ENCODE peak calls at places on chromosome 1, in seven cellular contexts. L, H, B, N, X, S and P are unnamed samples.

GRCh38 chr1:39755965-39756659 is 15.0 kb downstream of the OXCT2 start:
- DNase-seq in L (no peak), H (no peak), B (no peak), N (no peak), X (no peak), S (no peak), P (no peak)

GRCh38 chr1:188668083-188668482 is 1809.6 kb downstream of the BRINP3 start:
- DNase-seq in L (no peak), H (no peak), N (no peak), S (no peak), X (no peak), B (no peak), P (no peak)

GRCh38 chr1:12450831-12451559 is 167.0 kb downstream of the DHRS3 start:
- DNase-seq in B (no peak), X (no peak), L (no peak), H (no peak), N (no peak), S (no peak), P (no peak)

GRCh38 chr1:183277821-183278735 is 92.0 kb downstream of the LAMC2 start:
- DNase-seq in N (no peak), X (no peak), L (no peak), S (no peak), H (no peak), B (no peak), P (no peak)

GRCh38 chr1:221316491-221317056 is 425.3 kb downstream of the DUSP10 start:
- DNase-seq in B (no peak), S (no peak), H (no peak), L (no peak), X (no peak), N (no peak), P (no peak)

GRCh38 chr1:49104575-49104974 is 327.9 kb upstream of the BEND5 start:
- DNase-seq in X (no peak), S (no peak), N (no peak), H (peak), L (no peak), B (no peak), P (no peak)

GRCh38 chr1:147496571-147496970 is 44.7 kb upstream of the BCL9 start:
- DNase-seq in S (no peak), H (peak), L (no peak), X (no peak), B (no peak), N (peak), P (no peak)

GRCh38 chr1:112743174-112744018 is 28.3 kb upstream of the PPM1J start:
- DNase-seq in L (no peak), B (no peak), H (peak), N (no peak), S (no peak), X (no peak), P (no peak)

GRCh38 chr1:36411674-36412648 is 14.3 kb upstream of the LSM10 start:
- DNase-seq in H (peak), S (no peak), B (no peak), X (no peak), N (no peak), L (no peak), P (no peak)

GRCh38 chr1:36172983-36173382 is 17.0 kb downstream of the MAP7D1 start:
- DNase-seq in H (no peak), L (no peak), S (no peak), B (no peak), N (no peak), X (no peak), P (no peak)

GRCh38 chr1:41072051-41072450 is 50.5 kb upstream of the SLFNL1 start:
- DNase-seq in X (no peak), B (no peak), H (no peak), S (no peak), N (no peak), L (no peak), P (no peak)

GRCh38 chr1:220213381-220213983 is 58.8 kb downstream of the RAB3GAP2 start:
- DNase-seq in X (no peak), N (no peak), H (no peak), S (no peak), B (no peak), L (no peak), P (no peak)

GRCh38 chr1:1614204-1614953 is 921 bp upstream of the MIB2 start:
- DNase-seq in L (no peak), X (no peak), H (no peak), S (no peak), B (peak), N (no peak), P (peak)

GRCh38 chr1:21931171-21932093 is 5.7 kb downstream of the HSPG2 start:
- DNase-seq in N (no peak), X (no peak), L (no peak), S (no peak), B (no peak), H (peak), P (no peak)

GRCh38 chr1:57309608-57310007 is 114.3 kb downstream of the DAB1 start:
- DNase-seq in L (no peak), N (no peak), X (no peak), S (no peak), H (no peak), B (no peak), P (no peak)

GRCh38 chr1:43452789-43453441 is 816 bp downstream of the HYI start:
- DNase-seq in H (no peak), L (no peak), N (peak), B (peak), S (no peak), X (no peak), P (peak)

GRCh38 chr1:92404661-92405060 is 82.1 kb downstream of the GFI1 start:
- DNase-seq in B (no peak), H (no peak), S (no peak), N (no peak), X (no peak), L (no peak), P (no peak)

GRCh38 chr1:44803312-44804095 is 3.3 kb downstream of the PLK3 start:
- DNase-seq in B (no peak), N (no peak), X (no peak), H (no peak), L (no peak), S (no peak), P (no peak)

GRCh38 chr1:3069491-3070303 is 694 bp downstream of the PRDM16 start:
- DNase-seq in N (no peak), B (peak), L (no peak), H (peak), X (no peak), S (no peak), P (no peak)

GRCh38 chr1:8679411-8679800 is 138.0 kb downstream of the RERE start:
- DNase-seq in S (no peak), X (no peak), B (no peak), H (no peak), L (no peak), N (no peak), P (no peak)

GRCh38 chr1:108816049-108816882 is 40.6 kb downstream of the AKNAD1 start:
- DNase-seq in L (no peak), S (no peak), X (no peak), B (peak), N (peak), H (peak), P (no peak)

GRCh38 chr1:107767156-107767582 is 197.8 kb downstream of the VAV3 start:
- DNase-seq in X (no peak), B (no peak), N (no peak), S (no peak), L (no peak), H (no peak), P (no peak)

GRCh38 chr1:214980931-214981330 is 101.6 kb upstream of the KCNK2 start:
- DNase-seq in S (no peak), L (no peak), X (no peak), H (no peak), N (no peak), B (no peak), P (no peak)

GRCh38 chr1:36305915-36306209 is 306 bp upstream of the SH3D21 start:
- DNase-seq in X (no peak), N (no peak), L (no peak), H (no peak), B (no peak), S (no peak), P (no peak)

GRCh38 chr1:68795956-68796355 is 299.1 kb upstream of the DEPDC1 start:
- DNase-seq in X (no peak), N (no peak), B (no peak), S (no peak), L (no peak), H (no peak), P (no peak)

GRCh38 chr1:9388628-9389184 is 96.0 kb downstream of the SPSB1 start:
- DNase-seq in X (no peak), S (no peak), L (no peak), H (peak), B (no peak), N (no peak), P (no peak)

GRCh38 chr1:218751208-218751948 is 406.2 kb downstream of the TGFB2 start:
- DNase-seq in L (no peak), H (no peak), X (no peak), B (no peak), N (no peak), S (no peak), P (no peak)